ENCODE peak calls at places on chromosome 2, in nine cellular contexts. One of them, this sample, is unnamed.

GRCh38 chr2:7237476-7237875 is 320.3 kb downstream of the RNF144A start:
- DNase-seq in T-helper 1 cell: no peak
- DNase-seq in NCI-H2171: peak
- DNase-seq in AG04450: no peak
- DNase-seq in HFFc6: no peak
- DNase-seq in Panc1: no peak
- DNase-seq in choroid plexus epithelial cell: no peak
- DNase-seq in NCI-H446 treated with DMSO at 0.1 percent for 48 hours: no peak
- DNase-seq in MM.1S: no peak
- DNase-seq in this sample: no peak

GRCh38 chr2:207423886-207424285 is 105.9 kb upstream of the CREB1 start:
- DNase-seq in AG04450: peak
- DNase-seq in Panc1: no peak
- DNase-seq in MM.1S: peak
- DNase-seq in NCI-H2171: peak
- DNase-seq in NCI-H446 treated with DMSO at 0.1 percent for 48 hours: no peak
- DNase-seq in choroid plexus epithelial cell: peak
- DNase-seq in T-helper 1 cell: no peak
- DNase-seq in HFFc6: peak
- DNase-seq in this sample: peak

GRCh38 chr2:239949079-239949478 is 76.1 kb downstream of the NDUFA10 start:
- DNase-seq in NCI-H446 treated with DMSO at 0.1 percent for 48 hours: no peak
- DNase-seq in T-helper 1 cell: no peak
- DNase-seq in MM.1S: no peak
- DNase-seq in AG04450: no peak
- DNase-seq in HFFc6: no peak
- DNase-seq in choroid plexus epithelial cell: no peak
- DNase-seq in Panc1: no peak
- DNase-seq in NCI-H2171: no peak
- DNase-seq in this sample: no peak

GRCh38 chr2:18356676-18357075 is 203.8 kb downstream of the RDH14 start:
- DNase-seq in Panc1: no peak
- DNase-seq in NCI-H2171: no peak
- DNase-seq in AG04450: no peak
- DNase-seq in choroid plexus epithelial cell: peak
- DNase-seq in T-helper 1 cell: no peak
- DNase-seq in NCI-H446 treated with DMSO at 0.1 percent for 48 hours: no peak
- DNase-seq in HFFc6: peak
- DNase-seq in MM.1S: no peak
- DNase-seq in this sample: peak

GRCh38 chr2:109690822-109691541 is 76.8 kb downstream of the SOWAHC start:
- DNase-seq in MM.1S: no peak
- DNase-seq in NCI-H446 treated with DMSO at 0.1 percent for 48 hours: peak
- DNase-seq in HFFc6: no peak
- DNase-seq in Panc1: no peak
- DNase-seq in choroid plexus epithelial cell: no peak
- DNase-seq in T-helper 1 cell: no peak
- DNase-seq in AG04450: no peak
- DNase-seq in NCI-H2171: no peak
- DNase-seq in this sample: no peak

GRCh38 chr2:160203422-160203821 is 3.4 kb upstream of the ITGB6 start:
- DNase-seq in NCI-H2171: no peak
- DNase-seq in AG04450: no peak
- DNase-seq in HFFc6: no peak
- DNase-seq in NCI-H446 treated with DMSO at 0.1 percent for 48 hours: no peak
- DNase-seq in T-helper 1 cell: no peak
- DNase-seq in MM.1S: no peak
- DNase-seq in Panc1: no peak
- DNase-seq in choroid plexus epithelial cell: no peak
- DNase-seq in this sample: no peak

GRCh38 chr2:235935773-235936172 is 232.4 kb downstream of the GBX2 start:
- DNase-seq in MM.1S: no peak
- DNase-seq in Panc1: no peak
- DNase-seq in AG04450: no peak
- DNase-seq in HFFc6: no peak
- DNase-seq in T-helper 1 cell: no peak
- DNase-seq in NCI-H446 treated with DMSO at 0.1 percent for 48 hours: no peak
- DNase-seq in NCI-H2171: no peak
- DNase-seq in choroid plexus epithelial cell: no peak
- DNase-seq in this sample: no peak

GRCh38 chr2:113212245-113213060 is 38.7 kb downstream of the PSD4 start:
- DNase-seq in NCI-H2171: peak
- DNase-seq in Panc1: no peak
- DNase-seq in AG04450: no peak
- DNase-seq in T-helper 1 cell: no peak
- DNase-seq in NCI-H446 treated with DMSO at 0.1 percent for 48 hours: peak
- DNase-seq in HFFc6: no peak
- DNase-seq in MM.1S: no peak
- DNase-seq in choroid plexus epithelial cell: no peak
- DNase-seq in this sample: no peak

GRCh38 chr2:82344670-82345069 is 2040.1 kb upstream of the LRRTM1 start:
- DNase-seq in NCI-H2171: no peak
- DNase-seq in T-helper 1 cell: no peak
- DNase-seq in NCI-H446 treated with DMSO at 0.1 percent for 48 hours: no peak
- DNase-seq in choroid plexus epithelial cell: peak
- DNase-seq in Panc1: peak
- DNase-seq in MM.1S: no peak
- DNase-seq in AG04450: no peak
- DNase-seq in HFFc6: no peak
- DNase-seq in this sample: no peak

GRCh38 chr2:170690671-170691070 is 24.5 kb upstream of the SP5 start:
- DNase-seq in MM.1S: no peak
- DNase-seq in NCI-H446 treated with DMSO at 0.1 percent for 48 hours: no peak
- DNase-seq in HFFc6: no peak
- DNase-seq in choroid plexus epithelial cell: no peak
- DNase-seq in Panc1: no peak
- DNase-seq in T-helper 1 cell: no peak
- DNase-seq in NCI-H2171: no peak
- DNase-seq in AG04450: no peak
- DNase-seq in this sample: no peak

GRCh38 chr2:120952318-120952717 is 216.7 kb downstream of the GLI2 start:
- DNase-seq in NCI-H446 treated with DMSO at 0.1 percent for 48 hours: peak
- DNase-seq in HFFc6: peak
- DNase-seq in MM.1S: no peak
- DNase-seq in choroid plexus epithelial cell: peak
- DNase-seq in AG04450: no peak
- DNase-seq in NCI-H2171: no peak
- DNase-seq in T-helper 1 cell: no peak
- DNase-seq in Panc1: no peak
- DNase-seq in this sample: no peak

GRCh38 chr2:18926633-18927524 is 337.5 kb upstream of the NT5C1B start:
- DNase-seq in NCI-H2171: no peak
- DNase-seq in Panc1: no peak
- DNase-seq in NCI-H446 treated with DMSO at 0.1 percent for 48 hours: no peak
- DNase-seq in choroid plexus epithelial cell: no peak
- DNase-seq in MM.1S: peak
- DNase-seq in HFFc6: no peak
- DNase-seq in AG04450: no peak
- DNase-seq in T-helper 1 cell: no peak
- DNase-seq in this sample: no peak

GRCh38 chr2:219697811-219698683 is 70.6 kb downstream of the SLC4A3 start:
- DNase-seq in NCI-H446 treated with DMSO at 0.1 percent for 48 hours: no peak
- DNase-seq in AG04450: no peak
- DNase-seq in choroid plexus epithelial cell: no peak
- DNase-seq in NCI-H2171: no peak
- DNase-seq in MM.1S: no peak
- DNase-seq in Panc1: no peak
- DNase-seq in HFFc6: no peak
- DNase-seq in T-helper 1 cell: no peak
- DNase-seq in this sample: no peak

GRCh38 chr2:227460079-227460485 is 11.9 kb upstream of the AGFG1 start:
- DNase-seq in MM.1S: no peak
- DNase-seq in AG04450: no peak
- DNase-seq in Panc1: no peak
- DNase-seq in HFFc6: peak
- DNase-seq in NCI-H446 treated with DMSO at 0.1 percent for 48 hours: no peak
- DNase-seq in T-helper 1 cell: peak
- DNase-seq in choroid plexus epithelial cell: peak
- DNase-seq in NCI-H2171: no peak
- DNase-seq in this sample: peak

GRCh38 chr2:29487967-29488550 is 372.8 kb downstream of the CLIP4 start:
- DNase-seq in NCI-H446 treated with DMSO at 0.1 percent for 48 hours: peak
- DNase-seq in choroid plexus epithelial cell: peak
- DNase-seq in AG04450: peak
- DNase-seq in Panc1: no peak
- DNase-seq in NCI-H2171: no peak
- DNase-seq in T-helper 1 cell: no peak
- DNase-seq in HFFc6: no peak
- DNase-seq in MM.1S: no peak
- DNase-seq in this sample: no peak

GRCh38 chr2:1988049-1988448 is 243.7 kb upstream of the PXDN start:
- DNase-seq in MM.1S: no peak
- DNase-seq in AG04450: no peak
- DNase-seq in NCI-H2171: no peak
- DNase-seq in T-helper 1 cell: no peak
- DNase-seq in NCI-H446 treated with DMSO at 0.1 percent for 48 hours: no peak
- DNase-seq in HFFc6: no peak
- DNase-seq in choroid plexus epithelial cell: no peak
- DNase-seq in Panc1: no peak
- DNase-seq in this sample: no peak